ENCODE peak calls at places on chromosomes 11 and 22, in four cellular contexts. J is GM12878, G is Panc1, W is GM23338. F is an unnamed sample. For H3K4me1, the result is how much of the 10 kb centered on the place peaks cover.

GRCh38 chr11:66720223-66720898 is 8.7 kb downstream of the SPTBN2 start:
- ATAC-seq in G (peak), J (peak), W (peak), F (no peak)

GRCh38 chr11:33899383-33900037 is 7.6 kb upstream of the LMO2 start:
- ATAC-seq in G (peak), J (no peak), W (no peak), F (peak)

GRCh38 chr11:61834278-61835004 is 6.3 kb downstream of the FADS2 start:
- ATAC-seq in J (peak), G (peak), W (peak), F (peak)

GRCh38 chr11:74696932-74697687 is 34.1 kb downstream of the CHRDL2 start:
- ATAC-seq in G (peak), J (peak), W (peak), F (peak)

GRCh38 chr11:61683961-61684869 is 4.0 kb downstream of the DAGLA start:
- ATAC-seq in J (peak), G (no peak), W (no peak), F (no peak)

GRCh38 chr11:111776398-111777093 is 10.4 kb upstream of the PPP2R1B start:
- ATAC-seq in J (peak), W (no peak), G (no peak), F (no peak)

GRCh38 chr11:118194835-118195627 is 18.6 kb upstream of the SCN2B start:
- ATAC-seq in J (no peak), W (peak), G (peak), F (peak)

GRCh38 chr11:74069146-74070046 is 60.5 kb upstream of the UCP3 start:
- ATAC-seq in J (no peak), W (no peak), G (no peak), F (no peak)

GRCh38 chr22:26887456-26887855 is 230.1 kb downstream of the MIAT start:
- ATAC-seq in W (peak), J (no peak), G (no peak), F (peak)

GRCh38 chr11:68903288-68903630 is 373 bp downstream of the MRPL21 start:
- ATAC-seq in G (peak), W (peak), J (peak), F (peak)

GRCh38 chr11:125188021-125188420 is 23.5 kb downstream of the PKNOX2 start:
- ATAC-seq in G (no peak), J (no peak), W (no peak), F (no peak)

GRCh38 chr11:46846510-46846830 is 390 bp upstream of the CKAP5 start:
- ATAC-seq in W (peak), G (peak), J (peak), F (peak)

GRCh38 chr11:7974668-7975067 is 9.4 kb upstream of the NLRP10 start:
- ATAC-seq in G (no peak), W (peak), J (no peak), F (no peak)

GRCh38 chr11:11218287-11218986 is 134.6 kb downstream of the CSNK2A3 start:
- ATAC-seq in J (peak), G (no peak), W (no peak), F (no peak)

GRCh38 chr22:28988455-28988854 is 73.2 kb downstream of the C22orf31 start:
- ATAC-seq in W (no peak), G (no peak), J (no peak), F (no peak)

GRCh38 chr22:46183733-46184132 is 33.4 kb downstream of the PPARA start:
- ATAC-seq in W (no peak), J (no peak), G (no peak), F (no peak)

GRCh38 chr11:70504246-70505020 is 106.1 kb downstream of the CTTN start:
- ATAC-seq in J (no peak), W (no peak), G (peak), F (no peak)

GRCh38 chr22:27218012-27218483 is 560.7 kb downstream of the MIAT start:
- ATAC-seq in W (no peak), G (no peak), J (no peak), F (peak)

GRCh38 chr22:41976070-41976901 is 7.0 kb downstream of the SEPTIN3 start:
- ATAC-seq in J (peak), W (peak), G (peak), F (peak)

GRCh38 chr11:21931436-21932101 is 261.3 kb upstream of the ANO5 start:
- ATAC-seq in W (no peak), G (no peak), J (no peak), F (no peak)

GRCh38 chr11:73645570-73645969 is 811 bp upstream of the PLEKHB1 start:
- ATAC-seq in J (no peak), W (peak), G (no peak), F (no peak)

GRCh38 chr11:68329993-68330699 is 17.8 kb downstream of the LRP5 start:
- ATAC-seq in W (peak), G (no peak), J (no peak), F (peak)

GRCh38 chr11:116177521-116178220 is 595.1 kb downstream of the BUD13 start:
- ATAC-seq in J (no peak), G (no peak), W (no peak), F (no peak)

GRCh38 chr22:17964153-17964552 is 60.2 kb downstream of the MICAL3 start:
- ATAC-seq in J (peak), W (peak), G (no peak), F (peak)

GRCh38 chr11:206516-207212 is 535 bp downstream of the BET1L start:
- ATAC-seq in W (peak), J (peak), G (no peak), F (peak)

GRCh38 chr11:111624602-111625001 is 22.4 kb downstream of the SIK2 start:
- ATAC-seq in W (no peak), J (no peak), G (no peak), F (no peak)

GRCh38 chr22:46780453-46780852 is 18.0 kb downstream of the TBC1D22A start:
- ATAC-seq in J (no peak), W (no peak), G (no peak), F (no peak)

GRCh38 chr11:15861256-15861655 is 495.1 kb downstream of the SOX6 start:
- ATAC-seq in W (no peak), J (no peak), G (no peak), F (no peak)

GRCh38 chr22:42462016-42462415 is 29.8 kb upstream of the NFAM1 start:
- ATAC-seq in W (peak), J (no peak), G (peak), F (no peak)

GRCh38 chr22:37079668-37080171 is 28.2 kb downstream of the KCTD17 start:
- ATAC-seq in W (no peak), G (no peak), J (peak), F (no peak)

GRCh38 chr11:95443386-95443785 is 212.4 kb upstream of the SESN3 start:
- ATAC-seq in G (no peak), W (no peak), J (peak), F (no peak)

GRCh38 chr22:32583921-32584335 is 109.3 kb downstream of the FBXO7 start:
- ATAC-seq in J (no peak), G (no peak), W (no peak), F (no peak)

GRCh38 chr11:114074546-114075342 is 15.2 kb downstream of the ZBTB16 start:
- ATAC-seq in J (no peak), W (no peak), G (no peak), F (no peak)

GRCh38 chr11:114075343-114075610 is 15.8 kb downstream of the ZBTB16 start:
- ATAC-seq in W (no peak), G (no peak), J (no peak), F (no peak)

GRCh38 chr11:114076974-114077373 is 17.5 kb downstream of the ZBTB16 start:
- ATAC-seq in J (no peak), W (no peak), G (no peak), F (no peak)

GRCh38 chr11:114077482-114078305 is 18.2 kb downstream of the ZBTB16 start:
- ATAC-seq in W (no peak), J (no peak), G (no peak), F (no peak)

GRCh38 chr11:114075891-114076441 is 16.5 kb downstream of the ZBTB16 start:
- ATAC-seq in G (peak), J (no peak), W (peak), F (no peak)
- H3K4me1 ChIP-seq in G (under half), J (under half), W (under half), F (half or more)

DNA sequence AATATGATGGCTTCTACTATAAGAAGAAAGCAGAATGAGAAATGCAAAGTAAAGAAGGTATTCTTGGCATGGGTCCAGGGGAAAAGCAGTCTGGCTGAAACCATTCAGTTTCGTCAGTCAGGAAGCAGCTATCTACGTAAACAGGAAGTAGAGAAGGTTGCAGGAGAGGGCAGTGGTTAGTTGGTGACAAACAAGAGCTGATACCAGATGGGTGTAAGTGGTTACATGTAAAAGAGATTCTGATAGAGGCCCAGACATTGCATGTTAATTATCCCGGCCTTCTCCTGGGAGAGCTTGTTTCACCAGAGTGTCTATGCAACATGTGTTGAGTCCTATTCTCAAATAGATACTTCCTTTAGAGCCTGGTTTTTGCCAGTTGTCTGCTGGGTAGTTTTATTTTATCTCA is 58.4 kb upstream of the PSMA1 start:
- ATAC-seq in J (peak), G (no peak), W (no peak), F (peak)
- TF ChIP-seq POLR2AphosphoS5 in J (no peak), G (no peak), W (no peak), F (no peak)

DNA sequence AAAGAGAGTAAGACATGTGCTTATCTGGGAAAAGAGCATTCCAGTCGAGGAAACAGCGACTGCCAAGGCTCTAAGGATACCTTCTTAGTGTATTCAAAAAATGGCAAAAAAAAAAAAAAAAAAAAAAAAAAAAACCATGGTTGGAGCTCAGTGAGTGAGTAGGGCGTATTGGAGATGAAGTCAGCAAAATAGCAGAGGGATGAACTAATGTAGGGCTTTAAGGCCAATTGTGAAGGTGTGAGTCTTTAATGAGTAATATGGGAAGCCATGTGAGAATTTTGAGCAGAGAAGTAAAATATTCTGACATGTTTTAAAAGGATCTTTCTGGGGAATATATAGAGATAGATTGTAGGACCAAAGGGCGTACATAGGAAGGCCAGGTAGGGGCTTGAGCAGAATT is 498.6 kb upstream of the ISX start:
- ATAC-seq in J (no peak), G (no peak), W (no peak), F (no peak)
- H3K4me1 ChIP-seq in J (under half), G (under half), W (under half), F (under half)

GRCh38 chr11:2388431-2389024 is 11.4 kb downstream of the CD81 start:
- ATAC-seq in G (no peak), J (no peak), W (no peak), F (no peak)

GRCh38 chr11:2390091-2390870 is 10.3 kb upstream of the TSSC4 start:
- ATAC-seq in G (no peak), J (no peak), W (no peak), F (peak)

GRCh38 chr11:2390871-2391662 is 9.5 kb upstream of the TSSC4 start:
- ATAC-seq in J (no peak), G (peak), W (peak), F (peak)

GRCh38 chr11:2387266-2387982 is 10.3 kb downstream of the CD81 start:
- ATAC-seq in W (no peak), J (peak), G (no peak), F (peak)

DNA sequence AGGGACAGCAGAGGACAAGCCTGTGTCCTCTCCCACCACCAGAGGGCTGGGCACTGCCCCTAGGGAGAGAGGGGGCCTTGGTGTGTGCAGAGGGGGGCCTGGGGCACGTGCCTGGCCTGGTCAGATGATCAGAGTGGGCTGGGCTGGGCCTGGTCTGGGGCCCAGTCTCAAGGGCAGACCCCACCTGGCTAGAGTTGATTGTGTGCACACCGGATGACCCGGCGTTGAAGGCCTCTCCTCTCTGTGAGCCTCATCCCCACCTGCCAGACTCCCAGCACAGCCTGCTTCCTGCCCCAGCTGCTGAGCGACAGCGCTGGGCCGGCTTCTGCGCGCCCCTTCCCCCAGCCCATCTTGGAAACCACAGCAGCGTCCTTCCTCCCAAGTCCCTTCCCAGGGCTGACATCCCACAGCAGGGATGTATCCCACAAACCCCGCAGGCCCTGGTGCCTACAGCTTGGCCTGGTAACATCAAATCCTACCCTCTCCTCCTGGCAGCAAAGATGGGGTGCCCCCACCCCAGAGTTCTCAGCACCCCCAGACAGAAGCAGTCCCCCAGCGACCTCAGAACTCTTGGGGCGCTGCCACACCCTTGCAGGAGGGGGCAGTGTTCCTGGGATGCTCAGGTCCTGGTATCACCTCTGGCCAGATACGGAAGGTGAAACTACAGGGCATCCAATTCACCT is 11.1 kb upstream of the TSSC4 start:
- ATAC-seq in W (peak), G (no peak), J (no peak), F (no peak)
- TF ChIP-seq POLR2AphosphoS5 in W (no peak), G (no peak), J (no peak), F (no peak)